ENCODE peak calls at places on chromosomes 16 and 17, in six cellular contexts. J, D, P, X, L and V are unnamed samples.

GRCh38 chr17:60134396-60135159 is 15.2 kb upstream of the CA4 start:
- DNase-seq in J (peak; percentile 21), D (peak; percentile 1), P (peak; percentile 34), X (peak; percentile 76), L (peak; percentile 69), V (no peak)

GRCh38 chr17:64641499-64641898 is 20.6 kb downstream of the SMURF2 start:
- DNase-seq in J (peak; percentile 89), D (no peak), P (peak; percentile 91), X (peak; percentile 96), L (peak; percentile 75), V (peak; percentile 91)

GRCh38 chr16:81718637-81719036 is 60.5 kb upstream of the PLCG2 start:
- DNase-seq in J (no peak), D (no peak), P (no peak), X (no peak), L (no peak), V (no peak)

GRCh38 chr17:13346996-13347762 is 254.6 kb downstream of the HS3ST3A1 start:
- DNase-seq in J (peak; percentile 99), D (no peak), P (peak; percentile 97), X (peak; percentile 97), L (peak; percentile 93), V (peak; percentile 79)

GRCh38 chr16:89491238-89491869 is 993 bp upstream of the ANKRD11 start:
- DNase-seq in J (no peak), D (no peak), P (no peak), X (peak; percentile 42), L (peak; percentile 43), V (peak; percentile 75)

GRCh38 chr16:71723537-71724319 is 773 bp downstream of the PHLPP2 start:
- DNase-seq in J (peak; percentile 64), D (peak; percentile 75), P (peak; percentile 50), X (peak; percentile 70), L (peak; percentile 56), V (peak; percentile 73)

GRCh38 chr16:88315543-88316105 is 67.1 kb upstream of the ZNF469 start:
- DNase-seq in J (peak; percentile 79), D (peak; percentile 26), P (no peak), X (peak; percentile 82), L (peak; percentile 63), V (no peak)

GRCh38 chr17:9529033-9529748 is 46.4 kb downstream of the STX8 start:
- DNase-seq in J (peak; percentile 51), D (no peak), P (peak; percentile 22), X (peak; percentile 41), L (peak; percentile 54), V (peak; percentile 42)

GRCh38 chr17:15334266-15334665 is 7.1 kb downstream of the TEKT3 start:
- DNase-seq in J (no peak), D (no peak), P (no peak), X (peak; percentile 3), L (no peak), V (no peak)

GRCh38 chr17:27635275-27635823 is 4.4 kb downstream of the LGALS9 start:
- DNase-seq in J (no peak), D (no peak), P (no peak), X (no peak), L (no peak), V (no peak)

GRCh38 chr16:695355-696089 is 5.3 kb upstream of the WDR24 start:
- DNase-seq in J (no peak), D (no peak), P (no peak), X (no peak), L (no peak), V (peak; percentile 55)

GRCh38 chr17:40178021-40178601 is 841 bp downstream of the RAPGEFL1 start:
- DNase-seq in J (no peak), D (no peak), P (no peak), X (no peak), L (no peak), V (no peak)

GRCh38 chr17:65173284-65173793 is 36.2 kb downstream of the RGS9 start:
- DNase-seq in J (peak; percentile 20), D (peak; percentile 41), P (peak; percentile 34), X (peak; percentile 73), L (peak; percentile 88), V (no peak)

GRCh38 chr16:35142809-35143192 is 1683.4 kb downstream of the TP53TG3F start:
- DNase-seq in J (no peak), D (no peak), P (no peak), X (no peak), L (no peak), V (no peak)

GRCh38 chr17:8140413-8141029 is 11.7 kb downstream of the PER1 start:
- DNase-seq in J (no peak), D (no peak), P (no peak), X (no peak), L (no peak), V (no peak)

GRCh38 chr16:10743610-10744369 is at the start of gene NUBP1:
- DNase-seq in J (peak; percentile 94), D (peak; percentile 99), P (peak; percentile 98), X (peak; percentile 98), L (peak; percentile 98), V (peak; percentile 93)

GRCh38 chr17:34131386-34131785 is 123.7 kb upstream of the CCL2 start:
- DNase-seq in J (no peak), D (no peak), P (no peak), X (no peak), L (no peak), V (no peak)

GRCh38 chr16:10156111-10156510 is 26.1 kb downstream of the GRIN2A start:
- DNase-seq in J (no peak), D (no peak), P (no peak), X (peak; percentile 62), L (no peak), V (no peak)

GRCh38 chr17:44269795-44270320 is 1.9 kb upstream of the SLC4A1 start:
- DNase-seq in J (no peak), D (no peak), P (no peak), X (no peak), L (no peak), V (no peak)

GRCh38 chr17:73096866-73097265 is 4.4 kb upstream of the SLC39A11 start:
- DNase-seq in J (no peak), D (no peak), P (peak; percentile 2), X (no peak), L (peak; percentile 10), V (no peak)

GRCh38 chr16:76676356-76676755 is 399.2 kb downstream of the CNTNAP4 start:
- DNase-seq in J (no peak), D (no peak), P (no peak), X (no peak), L (no peak), V (peak; percentile 27)

GRCh38 chr16:79664407-79664806 is 63.9 kb upstream of the MAF start:
- DNase-seq in J (no peak), D (no peak), P (no peak), X (no peak), L (no peak), V (no peak)

GRCh38 chr17:66459811-66460270 is 157.4 kb downstream of the PRKCA start:
- DNase-seq in J (peak; percentile 99), D (no peak), P (peak; percentile 99), X (peak; percentile 95), L (peak; percentile 99), V (peak; percentile 95)

GRCh38 chr17:27622914-27623313 is 8.1 kb upstream of the LGALS9 start:
- DNase-seq in J (no peak), D (no peak), P (no peak), X (no peak), L (no peak), V (no peak)

GRCh38 chr17:31424944-31425582 is 33.6 kb downstream of the RAB11FIP4 start:
- DNase-seq in J (no peak), D (no peak), P (no peak), X (no peak), L (no peak), V (no peak)

GRCh38 chr17:62064029-62064790 is 868 bp downstream of the MED13 start:
- DNase-seq in J (peak; percentile 18), D (no peak), P (no peak), X (peak; percentile 23), L (peak; percentile 27), V (peak; percentile 71)

GRCh38 chr16:30357715-30358576 is 2.8 kb upstream of the CD2BP2 start:
- DNase-seq in J (no peak), D (no peak), P (no peak), X (no peak), L (no peak), V (no peak)

GRCh38 chr16:54587176-54587515 is 300.6 kb upstream of the IRX3 start:
- DNase-seq in J (no peak), D (no peak), P (no peak), X (no peak), L (no peak), V (no peak)

GRCh38 chr16:27281285-27281684 is 12.7 kb upstream of the NSMCE1 start:
- DNase-seq in J (no peak), D (no peak), P (no peak), X (no peak), L (no peak), V (no peak)

GRCh38 chr17:82503094-82503727 is 16.3 kb upstream of the FOXK2 start:
- DNase-seq in J (no peak), D (no peak), P (no peak), X (no peak), L (no peak), V (no peak)

GRCh38 chr17:48636177-48637018 is 10.2 kb upstream of the HOXB9 start:
- DNase-seq in J (peak; percentile 74), D (peak; percentile 99), P (peak; percentile 12), X (peak; percentile 48), L (peak; percentile 59), V (no peak)

GRCh38 chr16:56295739-56296527 is 104.6 kb downstream of the GNAO1 start:
- DNase-seq in J (no peak), D (no peak), P (no peak), X (no peak), L (no peak), V (no peak)

GRCh38 chr16:17056666-17057065 is 414.1 kb downstream of the XYLT1 start:
- DNase-seq in J (no peak), D (no peak), P (no peak), X (no peak), L (no peak), V (no peak)

GRCh38 chr17:64635647-64636305 is 26.3 kb downstream of the SMURF2 start:
- DNase-seq in J (peak; percentile 94), D (no peak), P (peak; percentile 63), X (peak; percentile 94), L (peak; percentile 82), V (peak; percentile 80)